ENCODE peak calls at places on chromosomes 2 and 18, in seven cellular contexts. J is hepatocyte, Y is lung, Z is thoracic aorta, K is IMR-90, D is A549, H is neuronal stem cell. G is an unnamed sample.

GRCh38 chr2:147792966-147793617 is 51.7 kb upstream of the ACVR2A start:
- DNase-seq in J (no peak), Y (no peak), Z (no peak), K (peak; percentile 66), D (no peak), H (no peak), G (no peak)

GRCh38 chr2:21467910-21468309 is 344.1 kb downstream of the TDRD15 start:
- DNase-seq in J (no peak), Y (no peak), Z (no peak), K (peak; percentile 58), D (no peak), H (no peak), G (no peak)

GRCh38 chr18:73683618-73684238 is 463.9 kb downstream of the FBXO15 start:
- DNase-seq in J (no peak), Y (no peak), Z (no peak), K (peak; percentile 30), D (no peak), H (no peak), G (no peak)

GRCh38 chr18:45686892-45687611 is 36.9 kb upstream of the SLC14A1 start:
- DNase-seq in J (no peak), Y (peak; percentile 41), Z (no peak), K (no peak), D (no peak), H (no peak), G (peak; percentile 46)

GRCh38 chr18:41936471-41937134 is 18.4 kb upstream of the PIK3C3 start:
- DNase-seq in J (no peak), Y (no peak), Z (no peak), K (no peak), D (no peak), H (no peak), G (no peak)

GRCh38 chr18:38497281-38497680 is 931.7 kb upstream of the CELF4 start:
- DNase-seq in J (no peak), Y (no peak), Z (no peak), K (no peak), D (no peak), H (no peak), G (no peak)

GRCh38 chr2:7034313-7034712 is 117.1 kb downstream of the RNF144A start:
- DNase-seq in J (peak; percentile 35), Y (no peak), Z (no peak), K (no peak), D (peak; percentile 19), H (no peak), G (no peak)

GRCh38 chr2:209938906-209939305 is 63.5 kb upstream of the RPE start:
- DNase-seq in J (no peak), Y (no peak), Z (no peak), K (no peak), D (no peak), H (no peak), G (no peak)

GRCh38 chr2:126244937-126245336 is 411.0 kb upstream of the GYPC start:
- DNase-seq in J (peak; percentile 76), Y (peak; percentile 41), Z (no peak), K (no peak), D (peak; percentile 59), H (peak; percentile 41), G (no peak)

GRCh38 chr2:205650450-205650849 is 31.9 kb upstream of the NRP2 start:
- DNase-seq in J (no peak), Y (no peak), Z (no peak), K (peak; percentile 61), D (no peak), H (peak; percentile 43), G (no peak)

GRCh38 chr18:7598167-7599062 is 31.3 kb downstream of the PTPRM start:
- DNase-seq in J (no peak), Y (no peak), Z (no peak), K (peak; percentile 66), D (no peak), H (no peak), G (no peak)

DNA sequence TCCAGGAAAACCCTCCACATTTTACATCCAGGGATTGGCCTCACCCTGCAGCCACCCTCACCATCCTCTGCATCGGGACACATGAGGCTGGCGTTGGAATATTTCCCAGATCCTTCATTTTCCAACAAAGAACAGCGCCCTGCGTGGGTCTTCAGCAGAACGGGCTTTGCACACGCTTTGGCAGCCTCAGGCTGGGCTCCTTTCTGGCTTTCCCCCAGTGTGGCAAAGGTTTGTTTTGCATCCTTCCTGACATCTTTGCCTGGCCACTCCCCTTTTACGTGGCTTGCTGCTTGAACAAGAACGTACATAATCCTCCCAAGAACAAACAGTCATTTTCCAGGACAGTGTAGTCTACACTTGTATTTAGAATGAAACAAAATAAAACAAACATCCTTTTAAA is 25.6 kb upstream of the GREB1 start:
- DNase-seq in J (peak; percentile 39), Y (no peak), Z (no peak), K (no peak), D (no peak), H (no peak), G (no peak)
- H3K4me1 ChIP-seq in J (peaks cover 20% of the 10 kb centered on the region), Y (peaks cover 2% of the 10 kb centered on the region), Z (no peaks in the 10 kb centered on the region), K (no peaks in the 10 kb centered on the region), D (no peaks in the 10 kb centered on the region), H (peaks cover 7% of the 10 kb centered on the region), G (peaks cover 17% of the 10 kb centered on the region)

DNA sequence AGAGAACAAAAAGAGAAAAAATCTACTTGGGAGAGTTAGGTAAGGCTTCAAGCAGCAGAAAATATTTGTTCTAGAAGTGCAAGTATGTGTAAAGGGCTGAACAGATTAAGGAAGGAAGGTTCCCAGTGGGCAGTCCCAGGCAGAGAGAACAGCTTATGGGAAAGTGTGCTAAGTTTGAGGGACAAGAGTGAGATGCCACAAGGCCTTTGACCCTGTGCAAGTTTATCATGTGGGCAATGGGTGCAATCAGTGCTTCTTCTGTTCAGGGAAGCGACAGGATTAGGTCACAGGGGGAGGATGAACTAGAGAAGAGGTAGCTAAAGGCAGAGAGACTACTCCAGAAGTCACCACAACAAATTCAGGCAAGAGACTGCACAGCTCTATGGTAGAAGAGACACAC is 44.4 kb downstream of the LPIN2 start:
- DNase-seq in J (no peak), Y (no peak), Z (no peak), K (no peak), D (no peak), H (no peak), G (no peak)
- H3K4me1 ChIP-seq in J (peaks cover 51% of the 10 kb centered on the region), Y (peaks cover 19% of the 10 kb centered on the region), Z (peaks cover 59% of the 10 kb centered on the region), K (peaks cover 10% of the 10 kb centered on the region), D (peaks cover 6% of the 10 kb centered on the region), H (peaks cover 6% of the 10 kb centered on the region), G (peaks cover 3% of the 10 kb centered on the region)

GRCh38 chr2:197208029-197208428 is 102.6 kb downstream of the ANKRD44 start:
- DNase-seq in J (no peak), Y (no peak), Z (no peak), K (no peak), D (no peak), H (no peak), G (no peak)

GRCh38 chr2:197208841-197209240 is 101.7 kb downstream of the ANKRD44 start:
- DNase-seq in J (no peak), Y (no peak), Z (no peak), K (no peak), D (no peak), H (no peak), G (no peak)

GRCh38 chr2:197207608-197208007 is 103.0 kb downstream of the ANKRD44 start:
- DNase-seq in J (no peak), Y (no peak), Z (no peak), K (no peak), D (no peak), H (no peak), G (no peak)

GRCh38 chr2:197205590-197206215 is 104.9 kb downstream of the ANKRD44 start:
- DNase-seq in J (no peak), Y (no peak), Z (no peak), K (no peak), D (no peak), H (no peak), G (no peak)

DNA sequence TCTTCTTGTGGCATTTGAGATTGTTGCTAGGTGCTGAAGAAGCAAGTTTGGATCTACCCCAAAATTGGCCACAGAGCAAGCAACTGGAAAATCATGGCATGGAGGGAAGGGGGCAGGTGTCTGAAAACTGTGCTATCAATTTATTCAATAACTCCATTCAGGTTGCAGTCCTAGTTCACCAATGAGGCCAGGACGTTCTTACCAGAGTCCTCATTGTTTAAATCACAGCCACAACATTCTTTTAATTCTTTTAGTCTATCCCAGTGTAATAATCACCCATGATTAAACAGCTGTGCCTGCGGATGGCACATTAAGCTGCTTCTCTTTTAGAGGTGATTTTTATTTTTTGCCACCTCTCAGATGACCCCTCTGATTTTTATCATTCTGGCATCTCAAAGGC is 103.5 kb downstream of the ANKRD44 start:
- DNase-seq in J (no peak), Y (no peak), Z (no peak), K (no peak), D (no peak), H (no peak), G (no peak)
- H3K4me1 ChIP-seq in J (peaks cover 5% of the 10 kb centered on the region), Y (peaks cover 20% of the 10 kb centered on the region), Z (peaks cover 76% of the 10 kb centered on the region), K (peaks cover 8% of the 10 kb centered on the region), D (peaks cover 4% of the 10 kb centered on the region), H (no peaks in the 10 kb centered on the region), G (peaks cover 4% of the 10 kb centered on the region)

GRCh38 chr2:134200024-134200423 is 53.8 kb upstream of the MGAT5 start:
- DNase-seq in J (no peak), Y (no peak), Z (no peak), K (no peak), D (no peak), H (no peak), G (no peak)

GRCh38 chr2:134199123-134199522 is 54.7 kb upstream of the MGAT5 start:
- DNase-seq in J (no peak), Y (no peak), Z (no peak), K (peak; percentile 27), D (no peak), H (no peak), G (no peak)

GRCh38 chr2:134195341-134195740 is 58.5 kb upstream of the MGAT5 start:
- DNase-seq in J (no peak), Y (no peak), Z (no peak), K (no peak), D (no peak), H (no peak), G (no peak)

GRCh38 chr2:134198006-134198634 is 55.8 kb upstream of the MGAT5 start:
- DNase-seq in J (no peak), Y (no peak), Z (no peak), K (no peak), D (no peak), H (no peak), G (no peak)

GRCh38 chr2:134197445-134197844 is 56.4 kb upstream of the MGAT5 start:
- DNase-seq in J (no peak), Y (no peak), Z (no peak), K (no peak), D (no peak), H (no peak), G (no peak)
- H3K4me1 ChIP-seq in J (peaks cover 3% of the 10 kb centered on the region), Y (peaks cover 7% of the 10 kb centered on the region), Z (peaks cover 38% of the 10 kb centered on the region), K (peaks cover 15% of the 10 kb centered on the region), D (no peaks in the 10 kb centered on the region), H (peaks cover 3% of the 10 kb centered on the region), G (no peaks in the 10 kb centered on the region)

DNA sequence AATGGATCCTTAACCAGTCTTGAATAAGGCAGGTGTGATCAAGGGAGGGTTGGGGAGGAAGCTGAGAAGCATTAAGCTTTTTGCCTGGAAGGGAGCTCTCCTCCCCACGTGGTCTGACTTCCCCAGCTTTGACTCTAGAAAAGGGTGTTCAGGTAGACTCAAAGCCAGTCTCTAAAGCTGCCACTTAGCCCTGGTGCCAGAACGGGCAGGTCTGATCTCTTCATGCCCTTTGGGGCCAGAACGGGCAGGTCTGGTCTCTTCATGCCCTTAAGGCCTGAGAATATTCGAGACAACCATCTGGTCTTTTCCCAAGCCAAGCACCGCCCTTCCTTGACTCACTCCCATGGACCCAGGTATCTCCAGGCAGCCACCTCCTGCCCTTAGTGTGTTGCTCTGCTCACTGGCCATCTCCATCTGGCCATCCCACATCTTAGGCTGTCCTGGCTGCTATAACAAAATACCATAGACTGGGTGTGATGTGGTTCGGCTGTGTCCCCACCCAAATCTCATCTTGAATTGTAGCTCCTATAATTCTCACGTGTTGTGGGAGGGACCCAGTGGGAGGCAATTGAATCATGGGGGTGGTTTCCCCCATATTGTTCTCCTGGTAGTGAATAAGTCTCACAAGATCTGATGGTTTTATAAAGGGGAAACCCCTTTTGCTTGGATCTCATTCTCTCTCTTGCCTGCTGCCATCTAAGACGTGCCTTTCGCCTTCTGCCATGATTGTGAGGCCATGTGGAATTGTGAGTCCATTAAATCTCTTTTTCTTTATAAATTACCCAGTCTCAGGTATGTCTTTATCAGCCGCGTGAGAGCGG is 59.4 kb downstream of the SNORC start:
- DNase-seq in J (no peak), Y (no peak), Z (no peak), K (no peak), D (no peak), H (no peak), G (no peak)
- H3K4me1 ChIP-seq in J (peaks cover 11% of the 10 kb centered on the region), Y (peaks cover 16% of the 10 kb centered on the region), Z (peaks cover 12% of the 10 kb centered on the region), K (no peaks in the 10 kb centered on the region), D (peaks cover 11% of the 10 kb centered on the region), H (no peaks in the 10 kb centered on the region), G (no peaks in the 10 kb centered on the region)